ENCODE peak calls at places on chromosomes 6 and 20, in nine cellular contexts. L is endothelial cell; E is HCT116; X is uterus; P is CD8-positive, alpha-beta memory T cell; R is iris pigment epithelial cell; T is NCI-H510A treated with DMSO at 0.1 percent for 48 hours; K is nucleus accumbens; N is heart right ventricle. A is an unnamed sample.

GRCh38 chr20:44656447-44656846 is 4.9 kb upstream of the ADA start:
- DNase-seq in N (no peak), L (no peak), R (no peak), K (no peak), P (no peak), T (no peak), E (no peak), X (no peak), A (no peak)

GRCh38 chr6:65955034-65955433 is 248.0 kb upstream of the EYS start:
- DNase-seq in N (no peak), R (no peak), P (no peak), X (no peak), L (no peak), T (no peak), E (no peak), K (no peak), A (no peak)

GRCh38 chr6:139588734-139589418 is 214.4 kb upstream of the CITED2 start:
- DNase-seq in X (no peak), N (no peak), E (no peak), R (peak), K (no peak), P (no peak), L (no peak), T (peak), A (no peak)

GRCh38 chr20:49325981-49326380 is 48.1 kb upstream of the ZNFX1 start:
- DNase-seq in P (no peak), K (no peak), T (no peak), E (no peak), N (no peak), R (peak), X (no peak), L (no peak), A (no peak)

GRCh38 chr6:64679411-64679810 is 1027.6 kb downstream of the EYS start:
- DNase-seq in X (no peak), R (no peak), P (no peak), L (no peak), N (no peak), K (no peak), E (no peak), T (no peak), A (no peak)

GRCh38 chr6:105835373-105835772 is 250.8 kb upstream of the PRDM1 start:
- DNase-seq in R (peak), E (peak), N (no peak), X (no peak), K (no peak), T (no peak), L (peak), P (no peak), A (no peak)

GRCh38 chr6:3882865-3883264 is 33.7 kb downstream of the FAM50B start:
- DNase-seq in N (no peak), K (no peak), P (no peak), X (peak), R (peak), L (no peak), T (no peak), E (no peak), A (no peak)

GRCh38 chr20:33731693-33732165 is at the start of gene ZNF341:
- DNase-seq in P (peak), T (peak), E (peak), R (no peak), L (peak), X (peak), N (peak), K (peak), A (peak)

GRCh38 chr20:35823147-35823546 is 51.3 kb downstream of the PHF20 start:
- DNase-seq in T (no peak), E (no peak), P (no peak), L (no peak), N (no peak), K (no peak), R (peak), X (no peak), A (no peak)

GRCh38 chr6:106997392-106998257 is 23.1 kb upstream of the CD24 start:
- DNase-seq in R (peak), K (peak), P (peak), L (peak), T (peak), N (no peak), E (peak), X (no peak), A (peak)

GRCh38 chr6:136173519-136174507 is 76.3 kb downstream of the MTFR2 start:
- DNase-seq in X (peak), L (no peak), N (peak), K (no peak), R (peak), T (no peak), E (no peak), P (no peak), A (no peak)

GRCh38 chr6:33570806-33571636 is 9.1 kb downstream of the BAK1 start:
- DNase-seq in K (peak), P (peak), L (peak), N (peak), R (peak), X (peak), T (peak), E (peak), A (peak)

GRCh38 chr20:32524871-32525501 is 60.1 kb downstream of the NOL4L start:
- DNase-seq in R (no peak), P (no peak), L (no peak), T (peak), N (peak), X (no peak), K (peak), E (no peak), A (no peak)

GRCh38 chr6:79543411-79543810 is 6.2 kb upstream of the LCA5 start:
- DNase-seq in L (no peak), P (no peak), T (no peak), E (no peak), X (no peak), K (no peak), N (no peak), R (no peak), A (no peak)

GRCh38 chr6:163383912-163384311 is 30.6 kb upstream of the QKI start:
- DNase-seq in T (no peak), L (no peak), X (no peak), N (no peak), K (no peak), E (peak), R (peak), P (no peak), A (no peak)

GRCh38 chr6:24078200-24078599 is 47.8 kb upstream of the NRSN1 start:
- DNase-seq in R (peak), K (peak), T (no peak), L (no peak), X (no peak), N (no peak), E (no peak), P (no peak), A (no peak)

GRCh38 chr6:56798163-56798562 is 155.5 kb upstream of the DST start:
- DNase-seq in L (no peak), K (no peak), N (no peak), R (peak), T (peak), X (no peak), P (no peak), E (no peak), A (no peak)

GRCh38 chr20:33010133-33010504 is 2.6 kb downstream of the BPIFB2 start:
- DNase-seq in R (no peak), T (no peak), L (no peak), E (no peak), P (no peak), N (no peak), X (no peak), K (no peak), A (no peak)

GRCh38 chr6:53287336-53288225 is 61.2 kb downstream of the ELOVL5 start:
- DNase-seq in L (no peak), X (no peak), K (peak), R (no peak), T (peak), P (no peak), N (peak), E (no peak), A (no peak)

GRCh38 chr6:35594503-35595186 is 81.9 kb upstream of the TULP1 start:
- DNase-seq in K (no peak), E (no peak), T (no peak), N (no peak), L (no peak), R (no peak), X (no peak), P (peak), A (no peak)

GRCh38 chr6:90285611-90286381 is 10.8 kb downstream of the BACH2 start:
- DNase-seq in X (peak), E (peak), N (peak), R (peak), K (peak), P (peak), T (peak), L (peak), A (peak)

GRCh38 chr20:24798930-24799705 is 150.0 kb upstream of the CST7 start:
- DNase-seq in E (no peak), T (no peak), K (no peak), L (no peak), X (no peak), N (no peak), P (no peak), R (peak), A (no peak)

GRCh38 chr20:37288091-37288490 is 1.4 kb upstream of the MANBAL start:
- DNase-seq in R (no peak), P (no peak), E (no peak), X (no peak), K (peak), T (no peak), N (no peak), L (no peak), A (no peak)

GRCh38 chr6:113695506-113695905 is 161.6 kb upstream of the MARCKS start:
- DNase-seq in L (no peak), E (no peak), T (no peak), R (peak), N (no peak), K (no peak), X (no peak), P (no peak), A (no peak)

GRCh38 chr6:11847515-11848244 is 69.1 kb upstream of the ADTRP start:
- DNase-seq in R (peak), N (no peak), L (no peak), P (no peak), K (no peak), E (no peak), T (no peak), X (no peak), A (no peak)

GRCh38 chr20:25017257-25017803 is 24.8 kb upstream of the APMAP start:
- DNase-seq in T (peak), L (no peak), X (no peak), K (no peak), E (no peak), P (no peak), N (no peak), R (no peak), A (no peak)

GRCh38 chr20:58718121-58718563 is 25.5 kb downstream of the NPEPL1 start:
- DNase-seq in P (no peak), R (no peak), L (no peak), T (no peak), E (no peak), K (no peak), X (no peak), N (no peak), A (no peak)

A was measured in activated CD4-positive, alpha-beta T cell treated with anti-CD3 and anti-CD28 coated beads, Interleukin-2, amount 50 U/mL, for 1 hour.